ENCODE peak calls at places on chromosomes 1 and 21, in ten cellular contexts. B, Q, Z, T, E, O, K, J, W and L are unnamed samples.

GRCh38 chr1:82600314-82600713 is 799.6 kb downstream of the ADGRL2 start:
- DNase-seq in B (no peak), Q (no peak), Z (no peak), T (no peak), E (no peak), O (no peak), K (no peak), J (no peak), W (no peak), L (no peak)

GRCh38 chr1:27968692-27969091 is 8.9 kb downstream of the XKR8 start:
- DNase-seq in B (peak; percentile 91), Q (no peak), Z (peak; percentile 72), T (no peak), E (no peak), O (no peak), K (peak; percentile 61), J (peak; percentile 88), W (no peak), L (no peak)

GRCh38 chr1:203937678-203938330 is 76.4 kb downstream of the SNRPE start:
- DNase-seq in B (no peak), Q (no peak), Z (no peak), T (no peak), E (no peak), O (no peak), K (no peak), J (no peak), W (no peak), L (no peak)

GRCh38 chr1:101820080-101820479 is 176.6 kb downstream of the OLFM3 start:
- DNase-seq in B (peak; percentile 2), Q (peak; percentile 12), Z (peak; percentile 37), T (no peak), E (no peak), O (no peak), K (no peak), J (no peak), W (no peak), L (no peak)

GRCh38 chr21:37849703-37850102 is 66.6 kb downstream of the KCNJ6 start:
- DNase-seq in B (peak; percentile 75), Q (no peak), Z (peak; percentile 72), T (no peak), E (no peak), O (no peak), K (no peak), J (no peak), W (no peak), L (no peak)

GRCh38 chr1:109640285-109640865 is 15.5 kb upstream of the GSTM4 start:
- DNase-seq in B (peak; percentile 68), Q (peak; percentile 88), Z (peak; percentile 77), T (peak; percentile 93), E (peak; percentile 89), O (peak; percentile 90), K (peak; percentile 64), J (no peak), W (peak; percentile 94), L (peak; percentile 96)

GRCh38 chr1:43800801-43801200 is 93.5 kb downstream of the ST3GAL3 start:
- DNase-seq in B (no peak), Q (no peak), Z (no peak), T (no peak), E (no peak), O (no peak), K (no peak), J (no peak), W (no peak), L (no peak)

GRCh38 chr21:40245021-40245420 is 377.8 kb downstream of the PCP4 start:
- DNase-seq in B (no peak), Q (no peak), Z (no peak), T (no peak), E (no peak), O (no peak), K (no peak), J (no peak), W (no peak), L (peak; percentile 21)

GRCh38 chr1:29633271-29633615 is 396.9 kb downstream of the PTPRU start:
- DNase-seq in B (no peak), Q (no peak), Z (no peak), T (no peak), E (no peak), O (no peak), K (no peak), J (no peak), W (no peak), L (no peak)

GRCh38 chr1:7630378-7630777 is 140.7 kb upstream of the VAMP3 start:
- DNase-seq in B (no peak), Q (no peak), Z (no peak), T (no peak), E (no peak), O (no peak), K (no peak), J (no peak), W (no peak), L (no peak)

GRCh38 chr1:236508593-236509027 is 15.2 kb upstream of the LGALS8 start:
- DNase-seq in B (no peak), Q (no peak), Z (no peak), T (no peak), E (no peak), O (no peak), K (no peak), J (no peak), W (no peak), L (no peak)

GRCh38 chr21:45920824-45921600 is 60.6 kb upstream of the COL6A1 start:
- DNase-seq in B (peak; percentile 17), Q (no peak), Z (no peak), T (no peak), E (no peak), O (no peak), K (no peak), J (no peak), W (no peak), L (no peak)

DNA sequence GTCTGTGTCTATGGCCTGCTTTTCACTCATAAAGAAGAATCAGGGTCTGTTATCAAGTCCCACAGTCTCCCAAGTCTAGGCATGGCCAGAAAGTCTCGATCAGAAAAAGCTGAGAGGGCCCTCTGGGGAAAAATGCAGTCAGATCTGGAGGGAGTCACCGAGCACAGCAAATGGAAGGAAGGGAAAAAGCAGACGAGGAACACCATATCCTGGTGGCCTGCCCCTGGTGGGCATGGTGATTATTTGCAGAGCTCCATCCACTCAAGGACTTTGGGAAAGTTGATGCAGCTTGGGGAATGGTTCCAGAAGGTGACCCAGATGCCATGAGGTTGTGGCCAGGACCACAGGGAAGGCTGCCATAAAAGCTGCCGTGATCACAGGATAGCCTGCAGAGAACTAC is 189.1 kb downstream of the CLIC6 start:
- DNase-seq in B (no peak), Q (no peak), Z (no peak), T (no peak), E (no peak), O (no peak), K (no peak), J (no peak), W (no peak), L (no peak)
- TF ChIP-seq CTCF in B (peak; percentile 63), Q (peak; percentile 40), Z (peak; percentile 22), T (no peak), E (no peak), O (no peak), K (no peak), J (no peak), W (no peak), L (no peak)

DNA sequence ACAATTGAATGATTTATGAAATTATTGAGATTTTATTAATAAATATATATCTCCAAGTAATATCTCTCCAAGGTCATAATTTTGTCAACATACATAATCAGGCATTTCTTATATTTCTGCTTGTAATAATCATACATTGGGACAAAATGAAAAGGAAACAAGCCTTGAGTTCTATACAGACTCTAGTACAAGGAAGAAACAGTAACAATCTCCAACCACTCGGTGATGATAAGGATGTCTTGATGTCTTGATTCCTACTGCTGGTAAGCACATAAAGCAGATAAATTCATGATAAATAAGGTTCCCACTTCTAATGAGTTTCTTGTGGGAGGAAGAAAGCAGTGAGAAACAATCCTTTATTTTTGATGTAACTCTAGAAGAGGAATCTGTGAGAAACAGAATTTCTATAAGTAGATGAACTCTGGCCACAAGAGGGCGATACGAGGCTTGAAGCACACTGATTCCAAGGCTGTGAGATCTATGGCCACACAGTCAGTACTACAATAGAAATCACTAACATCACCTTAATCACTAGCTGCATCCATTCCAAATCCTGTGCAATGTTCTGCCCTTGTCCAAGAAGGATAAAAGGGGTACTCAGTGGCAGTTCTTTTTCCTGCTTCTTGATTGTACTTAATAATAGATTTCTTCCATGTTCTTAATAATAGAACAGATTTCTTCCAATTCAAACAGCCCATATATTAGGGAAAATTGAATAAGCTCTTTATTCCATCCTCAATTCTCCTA is 41.4 kb upstream of the LRRC8B start:
- DNase-seq in B (peak; percentile 64), Q (peak; percentile 57), Z (peak; percentile 88), T (peak; percentile 55), E (no peak), O (peak; percentile 62), K (peak; percentile 69), J (peak; percentile 60), W (peak; percentile 82), L (peak; percentile 76)
- TF ChIP-seq CTCF in B (peak; percentile 91), Q (peak; percentile 82), Z (peak; percentile 76), T (peak; percentile 42), E (peak; percentile 68), O (peak; percentile 61), K (peak; percentile 88), J (peak; percentile 75), W (peak; percentile 72), L (peak; percentile 73)

GRCh38 chr1:99180915-99181314 is 83.4 kb upstream of the PLPPR4 start:
- DNase-seq in B (no peak), Q (no peak), Z (peak; percentile 11), T (no peak), E (no peak), O (no peak), K (no peak), J (no peak), W (no peak), L (no peak)

GRCh38 chr1:99176753-99177152 is 87.5 kb upstream of the PLPPR4 start:
- DNase-seq in B (no peak), Q (no peak), Z (no peak), T (no peak), E (no peak), O (no peak), K (no peak), J (no peak), W (no peak), L (no peak)

GRCh38 chr1:99173900-99174299 is 90.4 kb upstream of the PLPPR4 start:
- DNase-seq in B (no peak), Q (no peak), Z (no peak), T (no peak), E (no peak), O (no peak), K (no peak), J (no peak), W (no peak), L (no peak)

GRCh38 chr1:99180343-99180808 is 83.9 kb upstream of the PLPPR4 start:
- DNase-seq in B (peak; percentile 77), Q (peak; percentile 53), Z (peak; percentile 88), T (no peak), E (peak; percentile 67), O (peak; percentile 55), K (peak; percentile 42), J (peak; percentile 39), W (peak; percentile 62), L (peak; percentile 75)

GRCh38 chr1:99177465-99177864 is 86.8 kb upstream of the PLPPR4 start:
- DNase-seq in B (no peak), Q (no peak), Z (no peak), T (no peak), E (no peak), O (no peak), K (no peak), J (no peak), W (no peak), L (no peak)
- TF ChIP-seq CTCF in B (peak; percentile 60), Q (no peak), Z (no peak), T (no peak), E (no peak), O (no peak), K (no peak), J (no peak), W (no peak), L (no peak)

GRCh38 chr1:41905103-41905675 is 13.5 kb downstream of the HIVEP3 start:
- DNase-seq in B (no peak), Q (no peak), Z (no peak), T (no peak), E (no peak), O (no peak), K (no peak), J (no peak), W (no peak), L (no peak)
- TF ChIP-seq CTCF in B (no peak), Q (no peak), Z (no peak), T (no peak), E (no peak), O (no peak), K (no peak), J (no peak), W (no peak), L (no peak)